ENCODE peak calls at places on chromosomes 16 and 17, in four cellular contexts. One of them, this sample, is unnamed.
A peak's percentile ranks its signal among the peaks of the same experiment; 100 is the strongest.

GRCh38 chr17:31581491-31581890 is 190.0 kb downstream of the RAB11FIP4 start:
- DNase-seq in mucosa of descending colon: no peak
- DNase-seq in lung: peak; percentile 39
- DNase-seq in choroid plexus epithelial cell: peak; percentile 56
- DNase-seq in this sample: no peak

GRCh38 chr17:45123930-45124796 is 8.2 kb downstream of the PLCD3 start:
- DNase-seq in mucosa of descending colon: peak; percentile 78
- DNase-seq in lung: peak; percentile 69
- DNase-seq in choroid plexus epithelial cell: peak; percentile 81
- DNase-seq in this sample: no peak

GRCh38 chr16:88387941-88388627 is 5.3 kb downstream of the ZNF469 start:
- DNase-seq in mucosa of descending colon: peak; percentile 82
- DNase-seq in lung: peak; percentile 83
- DNase-seq in choroid plexus epithelial cell: no peak
- DNase-seq in this sample: no peak

GRCh38 chr17:50604470-50604869 is 30.2 kb upstream of the ABCC3 start:
- DNase-seq in mucosa of descending colon: no peak
- DNase-seq in lung: no peak
- DNase-seq in choroid plexus epithelial cell: peak; percentile 46
- DNase-seq in this sample: no peak

GRCh38 chr17:27919120-27919519 is 26.0 kb upstream of the LYRM9 start:
- DNase-seq in mucosa of descending colon: no peak
- DNase-seq in lung: no peak
- DNase-seq in choroid plexus epithelial cell: peak; percentile 13
- DNase-seq in this sample: no peak

GRCh38 chr17:34853916-34854315 is 107.3 kb downstream of the CCT6B start:
- DNase-seq in mucosa of descending colon: no peak
- DNase-seq in lung: no peak
- DNase-seq in choroid plexus epithelial cell: no peak
- DNase-seq in this sample: no peak

GRCh38 chr17:27980035-27980434 is 62.4 kb upstream of the NLK start:
- DNase-seq in mucosa of descending colon: no peak
- DNase-seq in lung: no peak
- DNase-seq in choroid plexus epithelial cell: peak; percentile 76
- DNase-seq in this sample: no peak

GRCh38 chr17:37065486-37066321 is 117.0 kb downstream of the AATF start:
- DNase-seq in mucosa of descending colon: no peak
- DNase-seq in lung: no peak
- DNase-seq in choroid plexus epithelial cell: no peak
- DNase-seq in this sample: no peak

GRCh38 chr17:13477180-13477611 is 124.5 kb downstream of the HS3ST3A1 start:
- DNase-seq in mucosa of descending colon: no peak
- DNase-seq in lung: no peak
- DNase-seq in choroid plexus epithelial cell: peak; percentile 79
- DNase-seq in this sample: no peak

GRCh38 chr17:81178136-81179091 is 12.4 kb upstream of the AATK start:
- DNase-seq in mucosa of descending colon: no peak
- DNase-seq in lung: no peak
- DNase-seq in choroid plexus epithelial cell: no peak
- DNase-seq in this sample: no peak

GRCh38 chr17:70120420-70120819 is 45.4 kb downstream of the KCNJ16 start:
- DNase-seq in mucosa of descending colon: no peak
- DNase-seq in lung: no peak
- DNase-seq in choroid plexus epithelial cell: no peak
- DNase-seq in this sample: no peak

DNA sequence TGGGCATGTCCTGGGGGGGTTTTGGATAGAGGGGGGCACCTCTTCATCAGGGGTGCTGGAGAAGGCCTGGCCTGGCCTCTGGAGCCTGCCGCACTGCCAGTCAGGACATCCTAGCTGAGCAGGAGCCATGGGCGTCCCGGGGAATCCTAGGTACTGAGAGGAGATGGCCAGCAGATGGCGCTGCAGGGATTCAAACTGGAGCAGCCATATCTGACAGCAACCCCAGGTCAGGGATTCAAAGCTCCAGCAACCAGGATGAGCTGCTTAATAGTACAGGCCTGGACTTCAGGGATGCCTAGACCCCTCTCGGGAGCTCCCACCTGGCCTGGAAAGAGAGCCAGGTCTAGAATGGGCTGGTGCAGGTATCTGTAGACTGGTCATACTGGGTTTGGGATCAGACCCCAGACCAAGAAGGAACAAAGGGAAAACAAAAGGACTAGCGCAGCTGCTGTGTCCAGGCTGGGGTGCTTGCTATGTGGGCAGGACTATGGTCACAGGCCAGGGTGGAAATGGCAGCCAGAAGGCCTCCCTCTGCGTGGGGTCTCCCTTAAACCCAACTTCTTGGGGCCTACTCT is 306.9 kb upstream of the RBFOX1 start:
- DNase-seq in mucosa of descending colon: peak; percentile 78
- DNase-seq in lung: peak; percentile 45
- DNase-seq in choroid plexus epithelial cell: peak; percentile 2
- DNase-seq in this sample: no peak
- TF ChIP-seq CTCF in mucosa of descending colon: peak; percentile 39
- TF ChIP-seq CTCF in lung: peak; percentile 10
- TF ChIP-seq CTCF in choroid plexus epithelial cell: no peak
- TF ChIP-seq CTCF in this sample: peak; percentile 43

GRCh38 chr17:79776378-79777165 is 1.4 kb upstream of the CBX2 start:
- DNase-seq in mucosa of descending colon: no peak
- DNase-seq in lung: no peak
- DNase-seq in choroid plexus epithelial cell: no peak
- DNase-seq in this sample: no peak
- H3K4me3 ChIP-seq in mucosa of descending colon: no peak overlapping the region
- H3K4me3 ChIP-seq in lung: no peak overlapping the region
- H3K4me3 ChIP-seq in choroid plexus epithelial cell: peak overlapping the region; percentile 54
- H3K4me3 ChIP-seq in this sample: no peak overlapping the region

DNA sequence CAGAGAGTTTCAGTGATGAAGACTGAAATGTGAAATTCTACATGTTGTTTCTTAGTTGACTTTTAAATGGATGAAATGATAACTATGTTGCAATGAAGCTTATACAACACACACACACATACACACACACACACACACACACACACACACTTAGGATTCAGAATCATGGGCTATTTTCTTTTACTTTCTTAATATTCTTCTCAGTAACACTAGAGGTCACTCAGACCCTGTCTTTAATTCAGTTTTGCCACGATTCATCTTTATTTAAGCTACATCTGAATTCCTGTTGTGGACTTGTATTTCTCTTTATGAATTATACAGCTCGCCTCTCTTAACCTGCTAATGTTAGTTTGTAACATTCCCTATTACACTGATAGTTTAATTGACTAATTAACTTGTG is 109.6 kb upstream of the GOT2 start:
- DNase-seq in mucosa of descending colon: no peak
- DNase-seq in lung: no peak
- DNase-seq in choroid plexus epithelial cell: peak; percentile 53
- DNase-seq in this sample: no peak
- TF ChIP-seq CTCF in mucosa of descending colon: no peak
- TF ChIP-seq CTCF in lung: peak; percentile 5
- TF ChIP-seq CTCF in choroid plexus epithelial cell: peak; percentile 20
- TF ChIP-seq CTCF in this sample: peak; percentile 31

DNA sequence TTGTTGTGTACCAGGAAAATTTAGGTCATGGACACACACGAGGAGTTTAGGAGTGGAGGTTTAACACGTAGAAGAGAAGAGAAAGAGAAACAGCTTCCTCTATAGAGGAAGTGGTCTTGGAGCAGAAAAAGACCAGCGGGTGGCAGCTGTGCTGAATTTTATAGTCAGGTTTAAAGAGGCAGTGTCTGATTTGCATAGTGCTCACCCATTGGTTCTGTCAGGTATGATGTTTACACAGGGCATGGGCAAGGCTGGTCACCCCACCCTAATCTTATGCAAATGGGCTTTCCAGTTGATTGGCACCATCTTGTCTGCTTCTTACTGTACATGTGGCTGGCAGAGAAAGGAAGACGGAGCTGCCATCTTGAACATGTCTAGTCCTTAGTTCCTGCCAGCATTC is 309.0 kb downstream of the CDH13 start:
- DNase-seq in mucosa of descending colon: no peak
- DNase-seq in lung: no peak
- DNase-seq in choroid plexus epithelial cell: no peak
- DNase-seq in this sample: no peak
- H3K4me3 ChIP-seq in mucosa of descending colon: no peak overlapping the region
- H3K4me3 ChIP-seq in lung: no peak overlapping the region
- H3K4me3 ChIP-seq in choroid plexus epithelial cell: no peak overlapping the region
- H3K4me3 ChIP-seq in this sample: no peak overlapping the region

GRCh38 chr17:67111327-67111726 is 67.0 kb downstream of the CACNG1 start:
- DNase-seq in mucosa of descending colon: no peak
- DNase-seq in lung: no peak
- DNase-seq in choroid plexus epithelial cell: no peak
- DNase-seq in this sample: no peak

GRCh38 chr17:67113481-67113880 is 69.1 kb downstream of the CACNG1 start:
- DNase-seq in mucosa of descending colon: no peak
- DNase-seq in lung: no peak
- DNase-seq in choroid plexus epithelial cell: no peak
- DNase-seq in this sample: no peak

GRCh38 chr17:67111808-67112207 is 67.5 kb downstream of the CACNG1 start:
- DNase-seq in mucosa of descending colon: no peak
- DNase-seq in lung: no peak
- DNase-seq in choroid plexus epithelial cell: no peak
- DNase-seq in this sample: no peak

GRCh38 chr17:67119102-67119501 is 74.7 kb downstream of the CACNG1 start:
- DNase-seq in mucosa of descending colon: no peak
- DNase-seq in lung: no peak
- DNase-seq in choroid plexus epithelial cell: no peak
- DNase-seq in this sample: no peak

GRCh38 chr17:67116045-67116575 is 71.8 kb downstream of the CACNG1 start:
- DNase-seq in mucosa of descending colon: no peak
- DNase-seq in lung: no peak
- DNase-seq in choroid plexus epithelial cell: no peak
- DNase-seq in this sample: no peak
- TF ChIP-seq CTCF in mucosa of descending colon: no peak
- TF ChIP-seq CTCF in lung: no peak
- TF ChIP-seq CTCF in choroid plexus epithelial cell: no peak
- TF ChIP-seq CTCF in this sample: no peak

DNA sequence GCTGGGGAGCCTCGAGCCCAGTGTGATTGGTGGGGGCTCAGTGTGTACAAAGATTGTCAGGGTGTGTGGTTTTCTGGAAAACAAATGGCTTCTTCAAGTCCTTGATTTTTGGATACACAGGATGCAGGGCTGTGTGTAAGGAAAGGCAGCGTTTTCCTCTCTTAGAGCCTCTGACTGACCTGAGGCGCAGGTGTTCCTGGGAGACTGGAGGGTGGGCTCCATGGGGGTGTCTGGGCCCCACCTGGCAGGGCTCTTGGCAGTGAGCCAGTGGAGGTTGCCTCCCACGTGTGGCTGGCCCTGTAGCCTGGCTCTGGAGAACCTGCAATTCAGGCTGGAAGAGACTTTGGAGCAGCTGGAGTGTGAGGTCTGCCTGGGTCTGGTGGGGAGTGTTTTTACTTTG is 5.0 kb downstream of the FOXK2 start:
- DNase-seq in mucosa of descending colon: no peak
- DNase-seq in lung: no peak
- DNase-seq in choroid plexus epithelial cell: no peak
- DNase-seq in this sample: no peak
- H3K4me3 ChIP-seq in mucosa of descending colon: no peak overlapping the region
- H3K4me3 ChIP-seq in lung: no peak overlapping the region
- H3K4me3 ChIP-seq in choroid plexus epithelial cell: no peak overlapping the region
- H3K4me3 ChIP-seq in this sample: no peak overlapping the region

GRCh38 chr17:42026821-42027539 is 7.1 kb downstream of the NKIRAS2 start:
- DNase-seq in mucosa of descending colon: no peak
- DNase-seq in lung: no peak
- DNase-seq in choroid plexus epithelial cell: no peak
- DNase-seq in this sample: no peak

GRCh38 chr17:42028791-42029127 is 8.9 kb downstream of the NKIRAS2 start:
- DNase-seq in mucosa of descending colon: no peak
- DNase-seq in lung: no peak
- DNase-seq in choroid plexus epithelial cell: no peak
- DNase-seq in this sample: no peak

GRCh38 chr17:42025191-42025579 is 5.3 kb downstream of the NKIRAS2 start:
- DNase-seq in mucosa of descending colon: no peak
- DNase-seq in lung: no peak
- DNase-seq in choroid plexus epithelial cell: no peak
- DNase-seq in this sample: no peak

GRCh38 chr17:42027540-42027889 is 7.6 kb downstream of the NKIRAS2 start:
- DNase-seq in mucosa of descending colon: no peak
- DNase-seq in lung: no peak
- DNase-seq in choroid plexus epithelial cell: no peak
- DNase-seq in this sample: no peak

GRCh38 chr17:42027961-42028790 is 8.3 kb downstream of the NKIRAS2 start:
- DNase-seq in mucosa of descending colon: no peak
- DNase-seq in lung: no peak
- DNase-seq in choroid plexus epithelial cell: peak; percentile 29
- DNase-seq in this sample: no peak
- TF ChIP-seq CTCF in mucosa of descending colon: no peak
- TF ChIP-seq CTCF in lung: no peak
- TF ChIP-seq CTCF in choroid plexus epithelial cell: peak; percentile 60
- TF ChIP-seq CTCF in this sample: no peak

GRCh38 chr16:72050769-72051464 is 3.4 kb upstream of the HP start:
- DNase-seq in mucosa of descending colon: no peak
- DNase-seq in lung: peak; percentile 38
- DNase-seq in choroid plexus epithelial cell: peak; percentile 22
- DNase-seq in this sample: no peak

GRCh38 chr16:72049110-72049509 is 5.2 kb upstream of the HP start:
- DNase-seq in mucosa of descending colon: no peak
- DNase-seq in lung: no peak
- DNase-seq in choroid plexus epithelial cell: no peak
- DNase-seq in this sample: no peak

GRCh38 chr16:72055911-72056310 is 1.6 kb downstream of the HP start:
- DNase-seq in mucosa of descending colon: no peak
- DNase-seq in lung: no peak
- DNase-seq in choroid plexus epithelial cell: no peak
- DNase-seq in this sample: no peak

DNA sequence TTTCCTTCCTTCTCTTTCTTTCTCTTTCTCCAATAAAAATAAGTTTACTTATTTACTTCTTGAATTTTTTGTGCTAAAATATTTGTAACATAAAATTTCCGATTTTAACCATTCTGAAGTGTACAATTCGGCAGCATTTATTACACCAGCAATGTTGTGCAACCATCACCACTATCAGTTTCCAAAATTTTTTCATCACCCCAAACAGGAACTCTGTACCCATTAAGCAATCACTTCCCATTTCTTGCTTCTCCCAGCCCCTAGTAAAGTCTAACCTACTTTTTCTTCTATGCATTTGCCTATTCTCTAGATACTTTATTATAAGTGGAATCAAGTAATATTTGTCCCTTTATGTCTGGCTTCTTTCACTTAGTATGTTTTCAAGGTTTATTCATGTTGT is 2.5 kb upstream of the HP start:
- DNase-seq in mucosa of descending colon: no peak
- DNase-seq in lung: no peak
- DNase-seq in choroid plexus epithelial cell: no peak
- DNase-seq in this sample: no peak
- H3K4me3 ChIP-seq in mucosa of descending colon: no peak overlapping the region
- H3K4me3 ChIP-seq in lung: no peak overlapping the region
- H3K4me3 ChIP-seq in choroid plexus epithelial cell: no peak overlapping the region
- H3K4me3 ChIP-seq in this sample: no peak overlapping the region

GRCh38 chr17:76820523-76820922 is 47.7 kb upstream of the MGAT5B start:
- DNase-seq in mucosa of descending colon: no peak
- DNase-seq in lung: no peak
- DNase-seq in choroid plexus epithelial cell: no peak
- DNase-seq in this sample: no peak

GRCh38 chr17:76816590-76817135 is 51.5 kb upstream of the MGAT5B start:
- DNase-seq in mucosa of descending colon: peak; percentile 31
- DNase-seq in lung: no peak
- DNase-seq in choroid plexus epithelial cell: peak; percentile 76
- DNase-seq in this sample: no peak

GRCh38 chr17:76824103-76824502 is 44.1 kb upstream of the MGAT5B start:
- DNase-seq in mucosa of descending colon: no peak
- DNase-seq in lung: no peak
- DNase-seq in choroid plexus epithelial cell: no peak
- DNase-seq in this sample: no peak

GRCh38 chr17:76822184-76822778 is 45.9 kb upstream of the MGAT5B start:
- DNase-seq in mucosa of descending colon: no peak
- DNase-seq in lung: no peak
- DNase-seq in choroid plexus epithelial cell: no peak
- DNase-seq in this sample: no peak

GRCh38 chr17:76820039-76820438 is 48.2 kb upstream of the MGAT5B start:
- DNase-seq in mucosa of descending colon: no peak
- DNase-seq in lung: no peak
- DNase-seq in choroid plexus epithelial cell: no peak
- DNase-seq in this sample: no peak
- TF ChIP-seq CTCF in mucosa of descending colon: no peak
- TF ChIP-seq CTCF in lung: no peak
- TF ChIP-seq CTCF in choroid plexus epithelial cell: no peak
- TF ChIP-seq CTCF in this sample: no peak